ENCODE peak calls at places on chromosomes 7 and 10, in eight cellular contexts. E is kidney; T is CD8-positive, alpha-beta T cell; Q is cardiac muscle cell; S is RWPE1; D is spleen; B is fibroblast of lung; O is endodermal cell. P is an unnamed sample.

GRCh38 chr7:2417981-2418481 is 14.6 kb downstream of the CHST12 start:
- DNase-seq in E (no peak), T (peak; percentile 42), Q (no peak), S (no peak), D (no peak), B (peak; percentile 63), O (no peak), P (no peak)

GRCh38 chr7:91692800-91693199 is 187.7 kb downstream of the MTERF1 start:
- DNase-seq in E (no peak), T (no peak), Q (no peak), S (no peak), D (no peak), B (peak; percentile 63), O (no peak), P (no peak)

GRCh38 chr7:34382166-34382893 is 275.7 kb upstream of the NPSR1 start:
- DNase-seq in E (no peak), T (no peak), Q (no peak), S (no peak), D (no peak), B (no peak), O (no peak), P (no peak)

GRCh38 chr7:1193593-1194424 is 33.8 kb upstream of the ZFAND2A start:
- DNase-seq in E (no peak), T (peak; percentile 11), Q (peak; percentile 36), S (peak; percentile 72), D (no peak), B (peak; percentile 29), O (peak; percentile 83), P (peak; percentile 54)

GRCh38 chr10:31318382-31318853 is 598 bp upstream of the ZEB1 start:
- DNase-seq in E (peak; percentile 91), T (peak; percentile 32), Q (peak; percentile 47), S (peak; percentile 56), D (peak; percentile 94), B (peak; percentile 84), O (no peak), P (no peak)

GRCh38 chr7:34115503-34115902 is 210.2 kb downstream of the BMPER start:
- DNase-seq in E (no peak), T (no peak), Q (no peak), S (no peak), D (no peak), B (no peak), O (no peak), P (no peak)

GRCh38 chr7:98398567-98399372 is 2.1 kb downstream of the BAIAP2L1 start:
- DNase-seq in E (no peak), T (no peak), Q (no peak), S (no peak), D (no peak), B (no peak), O (no peak), P (peak; percentile 48)

GRCh38 chr7:153388611-153389010 is 629.1 kb downstream of the ACTR3B start:
- DNase-seq in E (no peak), T (no peak), Q (no peak), S (no peak), D (no peak), B (no peak), O (no peak), P (no peak)

GRCh38 chr10:8088504-8088903 is 34.0 kb downstream of the GATA3 start:
- DNase-seq in E (no peak), T (peak; percentile 21), Q (no peak), S (no peak), D (no peak), B (no peak), O (no peak), P (no peak)

GRCh38 chr10:94069884-94070283 is 76.2 kb downstream of the PLCE1 start:
- DNase-seq in E (no peak), T (no peak), Q (no peak), S (no peak), D (no peak), B (peak; percentile 49), O (no peak), P (no peak)

GRCh38 chr10:125152646-125153368 is 7.6 kb downstream of the CTBP2 start:
- DNase-seq in E (peak; percentile 88), T (no peak), Q (no peak), S (no peak), D (no peak), B (peak; percentile 39), O (peak; percentile 78), P (no peak)

GRCh38 chr10:17872191-17873091 is 63.3 kb downstream of the MRC1 start:
- DNase-seq in E (no peak), T (no peak), Q (no peak), S (peak; percentile 4), D (no peak), B (peak; percentile 10), O (peak; percentile 64), P (peak; percentile 5)

GRCh38 chr7:105010538-105011523 is 3.2 kb upstream of the KMT2E start:
- DNase-seq in E (no peak), T (no peak), Q (peak; percentile 16), S (no peak), D (no peak), B (peak; percentile 49), O (no peak), P (no peak)

GRCh38 chr7:84073476-84073875 is 121.1 kb downstream of the SEMA3A start:
- DNase-seq in E (no peak), T (no peak), Q (no peak), S (no peak), D (no peak), B (peak; percentile 61), O (no peak), P (no peak)

GRCh38 chr7:84070101-84070500 is 124.5 kb downstream of the SEMA3A start:
- DNase-seq in E (no peak), T (no peak), Q (no peak), S (no peak), D (no peak), B (no peak), O (no peak), P (no peak)

GRCh38 chr7:84076219-84076618 is 118.4 kb downstream of the SEMA3A start:
- DNase-seq in E (no peak), T (no peak), Q (no peak), S (no peak), D (no peak), B (no peak), O (no peak), P (no peak)

GRCh38 chr7:84069036-84069435 is 125.6 kb downstream of the SEMA3A start:
- DNase-seq in E (no peak), T (no peak), Q (no peak), S (no peak), D (no peak), B (no peak), O (no peak), P (no peak)

DNA sequence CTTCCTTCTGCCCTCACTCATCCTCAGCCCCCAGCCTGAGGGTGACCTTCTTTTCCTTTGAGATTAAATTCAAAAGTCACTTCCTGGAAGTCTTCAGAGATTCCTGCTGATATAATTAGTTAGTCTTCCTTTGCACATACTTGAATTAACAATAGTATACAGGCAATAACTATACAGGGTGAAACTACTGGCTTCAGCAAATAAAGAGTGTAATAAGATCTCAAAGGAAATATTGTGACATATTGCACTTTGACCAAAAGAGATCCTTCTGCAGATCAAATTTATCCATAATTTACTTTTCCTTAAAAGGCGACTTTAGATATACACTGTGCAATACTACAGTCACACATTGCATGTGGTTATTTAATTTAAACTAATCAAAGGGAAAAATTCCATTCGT is 123.8 kb downstream of the SEMA3A start:
- DNase-seq in E (no peak), T (no peak), Q (no peak), S (no peak), D (no peak), B (no peak), O (no peak), P (peak; percentile 39)
- H3K27ac ChIP-seq in E (no peak overlapping the region), T (no peak overlapping the region), Q (no peak overlapping the region), S (no peak overlapping the region), D (no peak overlapping the region), B (no peak overlapping the region), O (no peak overlapping the region), P (no peak overlapping the region)

GRCh38 chr10:89526396-89526795 is 9.0 kb downstream of the SLC16A12 start:
- DNase-seq in E (no peak), T (no peak), Q (no peak), S (no peak), D (no peak), B (no peak), O (no peak), P (no peak)
- H3K27ac ChIP-seq in E (no peak overlapping the region), T (no peak overlapping the region), Q (no peak overlapping the region), S (no peak overlapping the region), D (no peak overlapping the region), B (no peak overlapping the region), O (no peak overlapping the region), P (no peak overlapping the region)

GRCh38 chr10:35559416-35559815 is 45.7 kb upstream of the GJD4 start:
- DNase-seq in E (no peak), T (no peak), Q (no peak), S (no peak), D (no peak), B (no peak), O (peak; percentile 36), P (no peak)

GRCh38 chr10:35554036-35554435 is 51.1 kb upstream of the GJD4 start:
- DNase-seq in E (no peak), T (no peak), Q (no peak), S (no peak), D (no peak), B (no peak), O (no peak), P (no peak)

GRCh38 chr10:35554461-35555056 is 50.6 kb upstream of the GJD4 start:
- DNase-seq in E (no peak), T (no peak), Q (no peak), S (no peak), D (no peak), B (no peak), O (no peak), P (no peak)

GRCh38 chr10:35552622-35553342 is 52.4 kb upstream of the GJD4 start:
- DNase-seq in E (no peak), T (no peak), Q (no peak), S (peak; percentile 28), D (no peak), B (peak; percentile 68), O (no peak), P (peak; percentile 74)

DNA sequence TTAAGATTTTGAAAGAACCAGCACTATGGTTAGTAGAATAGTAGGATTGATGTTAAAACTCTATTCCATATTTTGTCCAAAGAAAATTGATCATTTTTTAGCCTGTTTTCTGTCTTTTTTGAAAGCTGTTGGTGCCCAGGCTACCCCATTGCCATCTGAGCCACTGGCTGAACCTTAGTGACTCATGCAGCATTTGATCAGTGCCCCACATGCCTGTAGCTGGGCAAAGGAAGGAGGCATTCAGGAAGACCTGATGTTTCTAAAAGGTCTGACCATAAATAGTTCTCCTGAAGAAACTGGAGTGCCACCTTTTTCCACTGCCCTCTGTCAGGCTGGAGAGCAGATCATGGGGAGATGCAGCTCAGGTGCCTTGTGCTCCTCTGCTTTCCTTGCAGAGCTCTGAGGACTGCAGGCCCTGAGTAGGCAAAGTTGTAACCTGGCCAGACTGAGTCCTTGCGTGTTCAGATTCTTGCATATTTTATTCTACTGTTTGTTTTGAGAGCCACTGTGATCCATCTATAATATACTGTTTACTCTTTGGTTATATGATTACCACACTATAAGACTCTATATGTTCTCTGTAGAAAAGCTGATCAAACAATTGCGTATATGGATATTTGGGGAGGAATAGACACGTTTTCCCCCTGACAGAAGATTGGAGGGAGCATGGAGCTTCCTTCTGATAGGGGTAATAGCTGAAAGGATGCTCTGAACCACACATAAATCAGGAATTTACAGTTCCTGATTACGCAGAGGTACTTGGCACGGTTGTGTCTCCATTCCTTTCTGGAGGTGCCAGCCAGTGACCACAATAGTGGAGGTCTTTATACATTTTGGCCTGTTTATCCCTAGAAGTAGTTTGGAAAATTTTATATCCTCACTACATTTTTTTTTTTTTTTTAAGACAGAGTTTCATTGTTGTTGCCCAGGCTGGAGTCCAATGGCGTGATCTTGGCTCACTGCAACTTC is 48.9 kb upstream of the GJD4 start:
- DNase-seq in E (no peak), T (no peak), Q (no peak), S (no peak), D (no peak), B (peak; percentile 83), O (peak; percentile 25), P (peak; percentile 5)
- H3K27ac ChIP-seq in E (no peak overlapping the region), T (no peak overlapping the region), Q (no peak overlapping the region), S (no peak overlapping the region), D (no peak overlapping the region), B (no peak overlapping the region), O (no peak overlapping the region), P (no peak overlapping the region)

GRCh38 chr10:73551515-73551914 is 39.6 kb downstream of the USP54 start:
- DNase-seq in E (no peak), T (no peak), Q (no peak), S (no peak), D (no peak), B (no peak), O (no peak), P (no peak)
- H3K27ac ChIP-seq in E (no peak overlapping the region), T (no peak overlapping the region), Q (no peak overlapping the region), S (no peak overlapping the region), D (no peak overlapping the region), B (no peak overlapping the region), O (no peak overlapping the region), P (no peak overlapping the region)

P was measured in PC-9.